ENCODE peak calls at places on chromosomes 6 and 20, in eight cellular contexts. C is RPMI7951; P is activated CD4-positive, alpha-beta T cell treated with anti-CD3 and anti-CD28 coated beads, Interleukin-2, amount 10 ng/mL, durations not matched to agents 7 days and 5 days; M is cardiac muscle cell; I is prostate gland; D is naive B cell; E is amniotic epithelial cell; Y is HuH-7.5. B is an unnamed sample.

GRCh38 chr6:18465410-18466154 is 78.4 kb downstream of the RNF144B start:
- DNase-seq in C (no peak), P (no peak), M (no peak), I (peak; percentile 38), D (no peak), E (no peak), Y (no peak), B (no peak)

GRCh38 chr6:5557506-5557905 is 296.2 kb downstream of the FARS2 start:
- DNase-seq in C (no peak), P (no peak), M (no peak), I (no peak), D (no peak), E (peak; percentile 67), Y (no peak), B (no peak)

GRCh38 chr6:15993716-15994228 is 135.1 kb upstream of the MYLIP start:
- DNase-seq in C (no peak), P (no peak), M (no peak), I (no peak), D (no peak), E (no peak), Y (no peak), B (no peak)

GRCh38 chr20:1933465-1933870 is 38.3 kb downstream of the SIRPA start:
- DNase-seq in C (peak; percentile 88), P (no peak), M (peak; percentile 88), I (no peak), D (no peak), E (peak; percentile 86), Y (no peak), B (no peak)

GRCh38 chr6:167759912-167760311 is 66.8 kb upstream of the AFDN start:
- DNase-seq in C (no peak), P (no peak), M (no peak), I (no peak), D (no peak), E (no peak), Y (no peak), B (no peak)

GRCh38 chr6:133977983-133978895 is 25.2 kb downstream of the TBPL1 start:
- DNase-seq in C (peak; percentile 55), P (no peak), M (peak; percentile 74), I (no peak), D (no peak), E (peak; percentile 82), Y (no peak), B (no peak)

GRCh38 chr6:130788954-130789353 is 38.3 kb upstream of the SMLR1 start:
- DNase-seq in C (no peak), P (no peak), M (no peak), I (no peak), D (no peak), E (no peak), Y (no peak), B (peak; percentile 20)

GRCh38 chr20:45337367-45338120 is 10.7 kb downstream of the SDC4 start:
- DNase-seq in C (peak; percentile 93), P (no peak), M (peak; percentile 94), I (no peak), D (no peak), E (peak; percentile 98), Y (no peak), B (no peak)

GRCh38 chr6:96301781-96302180 is 219.8 kb upstream of the UFL1 start:
- DNase-seq in C (no peak), P (no peak), M (no peak), I (no peak), D (no peak), E (no peak), Y (no peak), B (no peak)

GRCh38 chr6:42315991-42316378 is 98.3 kb upstream of the MRPS10 start:
- DNase-seq in C (peak; percentile 98), P (no peak), M (peak; percentile 92), I (no peak), D (no peak), E (peak; percentile 92), Y (no peak), B (no peak)

GRCh38 chr20:24392612-24393011 is 76.8 kb upstream of the SYNDIG1 start:
- DNase-seq in C (peak; percentile 40), P (no peak), M (no peak), I (no peak), D (no peak), E (no peak), Y (no peak), B (no peak)

GRCh38 chr6:151494235-151494950 is 576 bp downstream of the CCDC170 start:
- DNase-seq in C (no peak), P (peak; percentile 54), M (peak; percentile 54), I (peak; percentile 17), D (peak; percentile 11), E (peak; percentile 16), Y (peak; percentile 43), B (no peak)

GRCh38 chr6:162123797-162124196 is 603.8 kb downstream of the PRKN start:
- DNase-seq in C (no peak), P (no peak), M (peak; percentile 40), I (no peak), D (no peak), E (no peak), Y (no peak), B (peak; percentile 26)

GRCh38 chr6:24489881-24490280 is 503 bp upstream of the GPLD1 start:
- DNase-seq in C (no peak), P (no peak), M (peak; percentile 73), I (peak; percentile 38), D (no peak), E (peak; percentile 89), Y (peak; percentile 29), B (no peak)

GRCh38 chr6:87574237-87574636 is 15.6 kb downstream of the RARS2 start:
- DNase-seq in C (no peak), P (no peak), M (no peak), I (no peak), D (no peak), E (no peak), Y (no peak), B (no peak)

GRCh38 chr6:153328194-153328593 is 197.1 kb upstream of the RGS17 start:
- DNase-seq in C (no peak), P (no peak), M (no peak), I (no peak), D (no peak), E (no peak), Y (no peak), B (no peak)

GRCh38 chr6:3750324-3751018 is 1.0 kb downstream of the PXDC1 start:
- DNase-seq in C (peak; percentile 85), P (no peak), M (peak; percentile 82), I (peak; percentile 88), D (peak; percentile 21), E (peak; percentile 62), Y (peak; percentile 40), B (peak; percentile 31)